ENCODE peak calls at places on chromosomes 7 and 10, in four cellular contexts. A is mesendoderm, S is H1, U is IMR-90. B is an unnamed sample.

GRCh38 chr7:1354661-1355567 is 104.4 kb downstream of the MICALL2 start:
- DNase-seq in U (no peak), S (no peak), A (no peak), B (no peak)

GRCh38 chr7:1696671-1697498 is 26.8 kb downstream of the ELFN1 start:
- DNase-seq in S (no peak), A (no peak), U (no peak), B (peak)

GRCh38 chr7:21941570-21942224 is 4.0 kb downstream of the CDCA7L start:
- DNase-seq in A (peak), S (no peak), U (peak), B (no peak)

GRCh38 chr7:149819141-149819960 is 18.8 kb upstream of the ZNF862 start:
- DNase-seq in A (no peak), U (no peak), S (no peak), B (no peak)

GRCh38 chr7:142391191-142391992 is 133.5 kb upstream of the PRSS58 start:
- DNase-seq in S (peak), U (peak), A (peak), B (peak)

GRCh38 chr10:52757777-52758176 is 14.8 kb downstream of the MBL2 start:
- DNase-seq in S (no peak), U (peak), A (no peak), B (no peak)

GRCh38 chr10:136465-136762 is 1.2 kb downstream of the ZMYND11 start:
- DNase-seq in S (no peak), U (no peak), A (no peak), B (no peak)

GRCh38 chr10:111481271-111482073 is 404.6 kb downstream of the ADRA2A start:
- DNase-seq in U (no peak), S (no peak), A (peak), B (no peak)

GRCh38 chr7:26156454-26157365 is 4.7 kb downstream of the NFE2L3 start:
- DNase-seq in A (peak), U (peak), S (no peak), B (no peak)

GRCh38 chr7:8379264-8379663 is 54.1 kb upstream of the NXPH1 start:
- DNase-seq in A (no peak), U (no peak), S (no peak), B (no peak)

GRCh38 chr10:33396279-33396678 is 61.8 kb upstream of the NRP1 start:
- DNase-seq in U (no peak), A (no peak), S (no peak), B (no peak)

GRCh38 chr10:101716891-101717659 is 22.1 kb upstream of the FBXW4 start:
- DNase-seq in U (no peak), S (no peak), A (no peak), B (no peak)

GRCh38 chr10:131072651-131073468 is 238.7 kb downstream of the TCERG1L start:
- DNase-seq in S (no peak), A (no peak), U (no peak), B (no peak)
- H3K9ac ChIP-seq in S (no peak), A (no peak), U (no peak), B (no peak)

DNA sequence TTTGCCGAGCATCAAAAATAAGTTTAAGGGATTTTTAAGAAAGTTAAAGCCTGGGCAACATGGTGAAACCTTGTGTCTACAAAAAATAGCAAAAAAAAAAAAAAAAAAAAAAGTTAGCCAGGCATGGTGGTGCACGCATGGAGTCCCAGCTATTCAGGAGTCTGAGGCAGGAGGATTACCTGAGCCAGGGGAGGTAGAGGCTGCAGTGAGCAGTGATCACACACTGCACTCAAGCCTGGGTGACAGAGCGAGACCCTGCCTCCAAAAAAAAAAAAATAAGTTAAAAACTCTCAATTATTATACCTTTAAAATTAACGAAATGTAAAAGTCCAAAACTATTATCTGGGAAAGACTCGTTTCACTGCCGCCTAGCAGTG is 35.0 kb upstream of the DAGLB start:
- DNase-seq in U (no peak), A (no peak), S (no peak), B (no peak)
- H4K5ac ChIP-seq in U (no peak), A (no peak), S (no peak), B (no peak)

GRCh38 chr7:18369011-18369410 is 126.5 kb upstream of the HDAC9 start:
- DNase-seq in A (no peak), U (no peak), S (no peak), B (no peak)
- H3K9ac ChIP-seq in A (no peak), U (no peak), S (no peak), B (no peak)

GRCh38 chr7:106109521-106110237 is 2.4 kb downstream of the SYPL1 start:
- DNase-seq in A (no peak), S (no peak), U (no peak), B (no peak)
- H4K5ac ChIP-seq in A (no peak), S (no peak), U (no peak), B (no peak)

DNA sequence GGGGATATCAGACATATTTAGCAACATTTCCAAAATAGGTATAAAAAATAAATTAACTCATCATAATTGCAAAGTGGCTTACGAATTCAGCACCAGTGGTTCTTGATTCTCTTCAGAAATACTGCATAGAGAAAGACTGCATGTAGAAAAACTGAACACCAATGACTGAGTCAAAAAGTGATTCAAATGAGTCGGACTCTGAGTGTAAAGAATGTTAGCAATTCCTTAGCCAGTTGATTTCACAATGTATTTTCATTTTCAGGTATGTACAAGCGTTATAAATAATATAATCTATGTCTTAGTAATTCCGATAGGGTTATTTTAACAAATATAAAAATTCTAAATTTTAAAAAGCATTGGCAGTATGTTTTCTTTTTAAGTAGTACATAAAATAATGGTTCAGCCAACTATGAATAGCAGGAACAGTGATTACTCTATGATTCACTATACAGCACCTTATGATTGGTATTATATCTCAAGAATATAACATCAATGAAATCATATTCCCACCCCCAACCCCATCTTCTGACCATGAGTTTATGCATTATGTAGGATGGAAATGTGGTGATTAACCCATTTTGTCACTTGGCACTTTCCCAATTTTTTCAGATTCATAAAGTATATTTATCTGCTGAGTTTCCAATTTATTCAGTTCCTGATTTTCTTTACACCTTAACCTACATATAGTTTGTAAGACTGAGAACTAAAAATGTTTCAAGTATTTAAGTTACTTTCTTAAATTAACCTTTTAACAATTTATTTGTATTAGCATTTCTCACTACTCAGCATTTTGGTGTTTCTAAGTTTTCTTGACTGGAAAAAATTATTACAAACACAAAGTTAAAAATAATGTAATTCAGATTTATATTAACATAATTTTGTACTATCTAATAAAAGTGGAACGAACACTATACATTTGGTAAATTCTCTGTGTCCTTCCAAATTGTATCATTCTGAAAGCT is 33.9 kb downstream of the DNAJC1 start:
- DNase-seq in U (peak), A (no peak), S (no peak), B (no peak)
- H3K9ac ChIP-seq in U (no peak), A (no peak), S (no peak), B (no peak)

GRCh38 chr7:152911904-152912303 is 152.4 kb downstream of the ACTR3B start:
- DNase-seq in U (no peak), S (no peak), A (no peak), B (no peak)

GRCh38 chr7:152909280-152909679 is 149.7 kb downstream of the ACTR3B start:
- DNase-seq in S (no peak), U (no peak), A (no peak), B (no peak)

GRCh38 chr7:152909683-152910544 is 150.4 kb downstream of the ACTR3B start:
- DNase-seq in S (no peak), U (no peak), A (peak), B (no peak)

GRCh38 chr7:152912511-152912910 is 153.0 kb downstream of the ACTR3B start:
- DNase-seq in U (no peak), A (no peak), S (no peak), B (no peak)

GRCh38 chr7:152910545-152911013 is 151.0 kb downstream of the ACTR3B start:
- DNase-seq in A (peak), S (no peak), U (no peak), B (no peak)
- H4K5ac ChIP-seq in A (no peak), S (no peak), U (no peak), B (no peak)

GRCh38 chr7:107480932-107481331 is 11.1 kb downstream of the GPR22 start:
- DNase-seq in S (no peak), U (no peak), A (no peak), B (no peak)
- H3K9ac ChIP-seq in S (no peak), U (no peak), A (no peak), B (no peak)